ENCODE peak calls at places on chromosomes 5 and 9, in four cellular contexts. Q, I, F and A are unnamed samples.

GRCh38 chr5:123754167-123754840 is 242.3 kb downstream of the CSNK1G3 start:
- DNase-seq in Q (no peak), I (no peak), F (peak), A (no peak)

GRCh38 chr5:8691221-8691620 is 822.3 kb downstream of the MTRR start:
- DNase-seq in Q (no peak), I (no peak), F (no peak), A (no peak)

GRCh38 chr9:129864991-129865647 is 29.9 kb downstream of the USP20 start:
- DNase-seq in Q (no peak), I (no peak), F (no peak), A (no peak)

GRCh38 chr9:91536211-91536691 is 112.6 kb upstream of the NFIL3 start:
- DNase-seq in Q (no peak), I (no peak), F (no peak), A (no peak)

GRCh38 chr5:53355316-53355715 is 125.1 kb upstream of the FST start:
- DNase-seq in Q (no peak), I (no peak), F (no peak), A (peak)

GRCh38 chr5:58240286-58240685 is 219.6 kb downstream of the PLK2 start:
- DNase-seq in Q (no peak), I (no peak), F (peak), A (no peak)

GRCh38 chr5:161414037-161414436 is 132.5 kb downstream of the GABRB2 start:
- DNase-seq in Q (no peak), I (no peak), F (no peak), A (no peak)

GRCh38 chr5:154179846-154180710 is 10.5 kb upstream of the GALNT10 start:
- DNase-seq in Q (peak), I (no peak), F (peak), A (no peak)

GRCh38 chr5:19660679-19661078 is 327.3 kb downstream of the CDH18 start:
- DNase-seq in Q (no peak), I (no peak), F (no peak), A (no peak)

GRCh38 chr5:10301842-10302610 is 5.7 kb downstream of the CMBL start:
- DNase-seq in Q (peak), I (no peak), F (no peak), A (no peak)

GRCh38 chr5:143644751-143645150 is 167.2 kb upstream of the HMHB1 start:
- DNase-seq in Q (no peak), I (no peak), F (no peak), A (no peak)

GRCh38 chr9:93813687-93814560 is 141.2 kb downstream of the BARX1 start:
- DNase-seq in Q (no peak), I (no peak), F (no peak), A (no peak)

GRCh38 chr5:167950126-167950721 is 341.2 kb upstream of the WWC1 start:
- DNase-seq in Q (peak), I (no peak), F (peak), A (peak)

GRCh38 chr5:158233735-158234322 is 374.9 kb upstream of the CLINT1 start:
- DNase-seq in Q (no peak), I (no peak), F (no peak), A (no peak)

GRCh38 chr5:170297589-170298462 is at the start of gene LCP2:
- DNase-seq in Q (no peak), I (no peak), F (no peak), A (no peak)

GRCh38 chr9:650362-650761 is 191.1 kb upstream of the DMRT1 start:
- DNase-seq in Q (no peak), I (no peak), F (peak), A (no peak)

GRCh38 chr5:12861891-12862290 is 957.6 kb upstream of the CTNND2 start:
- DNase-seq in Q (no peak), I (peak), F (no peak), A (no peak)

GRCh38 chr5:88888291-88888690 is 5.3 kb upstream of the MEF2C start:
- DNase-seq in Q (no peak), I (no peak), F (no peak), A (no peak)

GRCh38 chr5:88888799-88889164 is 5.8 kb upstream of the MEF2C start:
- DNase-seq in Q (no peak), I (no peak), F (no peak), A (no peak)

GRCh38 chr5:88885043-88885442 is 2.1 kb upstream of the MEF2C start:
- DNase-seq in Q (no peak), I (no peak), F (no peak), A (no peak)

GRCh38 chr5:88886252-88886651 is 3.3 kb upstream of the MEF2C start:
- DNase-seq in Q (no peak), I (no peak), F (no peak), A (no peak)

GRCh38 chr5:88886756-88887741 is 4.1 kb upstream of the MEF2C start:
- DNase-seq in Q (no peak), I (no peak), F (no peak), A (no peak)
- H3K4me3 ChIP-seq in Q (no peak), I (no peak), F (no peak), A (no peak)

DNA sequence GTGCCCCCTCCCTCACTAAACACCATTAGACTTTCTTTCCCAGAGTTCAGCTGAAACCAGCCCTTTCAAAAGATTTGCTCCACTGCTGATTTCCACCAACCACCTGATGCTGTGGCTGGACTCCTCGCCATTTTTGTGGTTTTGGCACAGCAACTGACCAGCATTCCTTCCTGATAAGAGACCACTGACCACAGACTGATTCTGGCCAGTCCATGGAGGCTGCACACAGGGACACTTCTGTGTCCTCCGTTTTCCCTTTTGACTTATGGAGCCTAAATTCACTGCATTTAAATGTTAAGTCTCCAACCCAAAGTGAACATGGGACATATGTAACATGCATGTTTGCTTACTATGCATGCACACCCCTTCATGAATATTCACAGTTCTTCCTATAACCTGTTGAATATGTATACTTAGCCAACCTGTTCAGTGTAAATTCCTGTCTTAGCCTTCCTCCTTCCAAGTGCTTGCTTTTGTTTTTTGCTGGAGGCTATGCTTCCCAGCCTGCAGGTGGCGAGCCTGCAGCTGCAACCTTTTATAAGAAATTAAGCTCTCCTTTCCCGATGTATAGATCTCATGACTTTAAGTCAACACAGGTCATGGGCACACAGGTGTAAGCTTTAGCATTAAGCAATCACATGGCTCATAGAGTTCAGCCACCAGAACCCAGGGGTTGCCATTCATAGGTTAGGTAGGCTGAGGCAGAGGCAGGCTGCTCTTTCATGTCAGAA is 78.7 kb downstream of the ACTL7B start:
- DNase-seq in Q (no peak), I (no peak), F (peak), A (no peak)
- TF ChIP-seq CTCF in Q (no peak), I (peak), F (peak), A (peak)

GRCh38 chr5:133579766-133580165 is 32.6 kb downstream of the FSTL4 start:
- DNase-seq in Q (no peak), I (no peak), F (no peak), A (no peak)

GRCh38 chr5:133581918-133582317 is 30.4 kb downstream of the FSTL4 start:
- DNase-seq in Q (no peak), I (no peak), F (no peak), A (no peak)

GRCh38 chr5:133580618-133581017 is 31.7 kb downstream of the FSTL4 start:
- DNase-seq in Q (no peak), I (no peak), F (no peak), A (no peak)

GRCh38 chr5:133581348-133581747 is 31.0 kb downstream of the FSTL4 start:
- DNase-seq in Q (no peak), I (no peak), F (no peak), A (no peak)

DNA sequence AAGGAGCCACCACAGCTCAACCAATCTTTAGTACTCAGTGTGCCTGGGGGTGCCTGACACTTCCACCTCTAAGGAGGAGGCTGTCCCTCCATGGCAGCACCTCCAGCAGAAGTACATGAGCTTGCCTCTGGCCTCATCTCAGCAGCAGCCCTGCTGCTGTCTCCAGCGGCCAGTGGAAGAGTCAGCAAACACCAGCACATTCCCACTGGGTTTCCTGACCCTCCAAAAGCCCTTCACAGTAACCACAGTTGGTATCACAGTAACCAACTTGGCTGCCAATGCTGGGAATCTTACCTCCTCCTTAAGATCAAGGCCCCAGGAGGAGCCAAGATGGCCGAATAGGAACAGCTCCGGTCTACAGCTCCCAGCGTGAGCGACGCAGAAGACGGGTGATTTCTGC is 29.4 kb downstream of the FSTL4 start:
- DNase-seq in Q (no peak), I (no peak), F (no peak), A (no peak)
- H3K4me3 ChIP-seq in Q (no peak), I (no peak), F (no peak), A (no peak)

GRCh38 chr5:57094753-57095683 is 78.8 kb upstream of the GPBP1 start:
- DNase-seq in Q (no peak), I (peak), F (peak), A (no peak)
- TF ChIP-seq CTCF in Q (peak), I (peak), F (peak), A (no peak)

DNA sequence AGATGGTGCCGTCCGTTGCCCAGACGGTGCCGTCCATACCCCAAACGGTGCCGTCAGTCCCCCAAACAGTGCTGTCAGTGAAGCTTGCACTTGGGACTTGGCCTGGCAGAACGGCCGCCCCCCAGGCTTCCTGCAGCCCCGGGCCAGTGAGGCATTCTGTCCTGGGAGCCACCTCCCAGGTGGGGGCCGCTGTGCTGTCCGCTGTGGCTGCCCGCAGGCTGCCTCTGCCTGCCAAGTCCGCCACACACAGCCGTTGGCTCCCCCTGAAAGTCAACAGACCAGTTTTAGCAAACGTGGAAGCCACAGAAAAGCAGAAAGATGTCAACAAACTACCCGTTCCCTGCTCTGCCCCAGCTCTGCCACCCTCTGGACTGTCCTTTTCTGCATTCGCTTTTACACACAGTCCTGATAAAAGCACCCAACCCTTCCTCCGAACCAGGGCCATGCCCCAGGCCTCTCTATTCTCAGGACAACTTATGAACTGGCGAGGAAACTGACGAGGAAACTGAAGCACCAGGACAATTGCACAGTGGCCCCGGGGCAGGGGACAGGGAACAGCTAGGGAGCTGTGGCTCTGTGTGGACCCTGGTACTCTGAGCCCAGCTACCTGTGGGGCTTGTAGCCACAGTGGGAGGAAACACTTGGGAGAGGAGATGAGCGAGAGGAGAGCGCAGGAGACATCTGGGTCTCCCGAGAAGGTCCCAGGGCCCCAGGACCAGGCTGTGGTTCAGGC is 39.6 kb upstream of the RXRA start:
- DNase-seq in Q (peak), I (no peak), F (no peak), A (no peak)
- H3K4me3 ChIP-seq in Q (no peak), I (no peak), F (no peak), A (no peak)

GRCh38 chr5:77843570-77844407 is 67.7 kb upstream of the TBCA start:
- DNase-seq in Q (no peak), I (no peak), F (no peak), A (no peak)

GRCh38 chr5:77845273-77845646 is 69.1 kb upstream of the TBCA start:
- DNase-seq in Q (no peak), I (no peak), F (no peak), A (no peak)

GRCh38 chr5:77846422-77847128 is 70.4 kb upstream of the TBCA start:
- DNase-seq in Q (no peak), I (no peak), F (no peak), A (no peak)

GRCh38 chr5:77842247-77842646 is 66.1 kb upstream of the TBCA start:
- DNase-seq in Q (no peak), I (no peak), F (peak), A (no peak)

DNA sequence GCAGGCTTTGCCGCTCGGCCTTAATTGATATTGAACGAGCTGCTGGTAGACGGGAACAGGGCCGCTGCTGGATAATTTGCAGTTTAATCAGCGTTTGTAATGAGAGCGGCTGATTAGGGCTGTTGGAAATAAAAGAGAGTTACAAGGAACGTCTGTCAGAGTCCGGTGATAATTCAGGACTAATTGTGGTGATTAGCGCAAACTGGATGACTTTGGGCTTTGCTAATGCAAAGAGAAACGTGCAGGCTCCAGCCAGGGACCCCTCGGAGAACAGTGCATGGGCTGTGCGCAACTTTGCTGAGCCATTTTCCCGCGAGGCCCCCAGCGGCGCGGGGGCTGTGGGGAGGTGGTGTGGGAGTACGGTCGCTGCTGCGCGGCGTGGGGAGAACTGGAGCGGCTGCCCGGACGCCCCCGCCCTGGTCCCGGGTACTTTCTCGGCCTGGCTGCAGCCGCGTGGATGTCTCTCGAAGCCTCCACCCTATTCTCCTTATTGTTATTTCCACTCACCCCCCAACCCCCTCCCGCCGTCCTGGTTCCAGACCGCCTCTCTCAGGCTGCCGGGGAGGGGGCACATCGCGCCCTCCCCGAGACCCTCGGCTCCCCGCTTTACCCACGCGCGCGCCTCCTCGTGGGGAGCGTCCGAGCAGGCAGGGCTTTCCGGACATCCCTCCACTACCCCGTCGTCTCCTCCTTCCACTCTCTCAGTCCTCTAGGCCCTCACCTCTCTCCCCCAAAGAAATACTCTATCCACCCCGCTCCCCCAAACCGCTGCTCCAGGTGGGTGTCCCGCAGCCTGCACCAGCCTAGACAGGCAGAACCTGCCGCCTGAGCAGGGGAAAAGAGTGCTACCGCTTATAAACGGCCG is 68.5 kb upstream of the TBCA start:
- DNase-seq in Q (no peak), I (no peak), F (no peak), A (no peak)
- TF ChIP-seq CTCF in Q (no peak), I (no peak), F (peak), A (peak)

DNA sequence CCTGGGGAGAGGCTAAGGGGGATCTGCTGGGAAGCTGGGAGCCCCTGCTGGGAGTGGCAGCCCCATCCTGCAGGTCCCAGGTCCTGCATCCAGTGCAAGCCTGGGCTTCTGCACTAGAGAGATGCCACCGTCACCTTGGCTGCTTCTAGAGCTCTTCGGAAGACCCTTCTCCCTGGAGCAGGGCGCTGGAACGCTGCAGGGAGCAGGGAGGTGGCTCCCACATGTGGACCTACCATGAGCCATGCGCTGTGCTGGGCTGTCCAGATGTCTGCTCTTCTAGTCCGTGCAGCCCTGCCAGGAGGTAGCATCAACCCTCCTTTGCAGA is 90.9 kb upstream of the PHYKPL start:
- DNase-seq in Q (no peak), I (no peak), F (no peak), A (no peak)
- H3K4me3 ChIP-seq in Q (no peak), I (no peak), F (no peak), A (no peak)

GRCh38 chr9:121700831-121701419 is 49.5 kb downstream of the DAB2IP start:
- DNase-seq in Q (no peak), I (no peak), F (no peak), A (no peak)

GRCh38 chr9:121700165-121700830 is 48.9 kb downstream of the DAB2IP start:
- DNase-seq in Q (peak), I (no peak), F (peak), A (no peak)

GRCh38 chr9:121701736-121702261 is 50.4 kb downstream of the DAB2IP start:
- DNase-seq in Q (no peak), I (no peak), F (no peak), A (no peak)

GRCh38 chr9:121704281-121704680 is 52.8 kb downstream of the DAB2IP start:
- DNase-seq in Q (no peak), I (no peak), F (no peak), A (no peak)

DNA sequence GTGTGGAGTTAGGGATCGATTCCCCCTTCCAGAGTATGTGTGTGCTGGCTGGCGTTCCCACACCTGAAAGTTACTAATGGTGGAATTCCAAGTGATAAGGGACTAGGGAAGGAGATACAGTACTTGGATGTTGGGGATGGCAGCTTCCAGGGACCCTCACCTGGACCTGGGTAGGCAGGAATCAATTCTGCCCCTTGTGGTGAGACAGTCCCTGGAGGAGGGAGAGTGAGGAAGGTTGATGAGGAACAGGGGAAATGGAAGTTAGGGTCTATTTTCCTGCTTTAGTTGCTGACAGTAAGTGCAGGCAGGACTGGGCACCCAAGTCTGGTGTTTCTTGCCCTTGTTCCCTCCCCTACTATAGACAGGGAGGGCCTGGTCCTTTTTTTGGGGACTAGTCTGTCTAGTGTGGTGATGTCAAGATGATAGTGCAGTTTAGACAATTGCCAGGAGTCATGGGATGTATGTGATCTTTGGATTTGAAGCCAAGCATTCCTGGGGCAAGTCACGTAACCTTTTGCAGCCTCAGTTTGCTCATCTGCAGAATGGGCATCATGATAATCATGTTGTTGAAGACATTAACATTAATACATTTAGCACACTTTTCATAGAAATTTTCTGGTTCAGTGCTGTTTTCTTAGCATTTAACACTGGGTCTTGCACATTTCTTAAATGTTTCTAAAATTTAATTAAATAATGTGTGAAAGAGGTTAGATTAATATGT is 51.7 kb downstream of the DAB2IP start:
- DNase-seq in Q (no peak), I (no peak), F (no peak), A (no peak)
- TF ChIP-seq CTCF in Q (no peak), I (peak), F (peak), A (no peak)

GRCh38 chr9:136665111-136665703 is 2.5 kb downstream of the EGFL7 start:
- DNase-seq in Q (no peak), I (no peak), F (no peak), A (no peak)

GRCh38 chr9:136664000-136664798 is 1.5 kb downstream of the EGFL7 start:
- DNase-seq in Q (no peak), I (no peak), F (no peak), A (no peak)

GRCh38 chr9:136665704-136666363 is 3.1 kb downstream of the EGFL7 start:
- DNase-seq in Q (no peak), I (no peak), F (no peak), A (no peak)

GRCh38 chr9:136663311-136663679 is 579 bp downstream of the EGFL7 start:
- DNase-seq in Q (no peak), I (no peak), F (no peak), A (no peak)

GRCh38 chr9:136664799-136665082 is 2.0 kb downstream of the EGFL7 start:
- DNase-seq in Q (no peak), I (no peak), F (no peak), A (no peak)
- H3K4me3 ChIP-seq in Q (no peak), I (no peak), F (peak), A (no peak)

GRCh38 chr5:138439537-138440225 is 824 bp downstream of the REEP2 start:
- DNase-seq in Q (no peak), I (no peak), F (no peak), A (no peak)
- TF ChIP-seq CTCF in Q (no peak), I (no peak), F (no peak), A (no peak)